ENCODE peak calls at places on chromosome 1, in six cellular contexts. One of them, this sample, is unnamed.

GRCh38 chr1:148362141-148362929 is 120.8 kb downstream of the PPIAL4G start:
- DNase-seq in GM12864: no peak
- DNase-seq in CD8-positive, alpha-beta memory T cell: no peak
- DNase-seq in choroid plexus epithelial cell: peak; percentile 39
- DNase-seq in mesendoderm: peak; percentile 92
- DNase-seq in HFF-Myc: no peak
- DNase-seq in this sample: peak; percentile 77

GRCh38 chr1:12542596-12543592 is 75.1 kb downstream of the DHRS3 start:
- DNase-seq in choroid plexus epithelial cell: no peak
- DNase-seq in mesendoderm: no peak
- DNase-seq in GM12864: no peak
- DNase-seq in HFF-Myc: no peak
- DNase-seq in CD8-positive, alpha-beta memory T cell: no peak
- DNase-seq in this sample: no peak

GRCh38 chr1:25844485-25845337 is 14.5 kb downstream of the AUNIP start:
- DNase-seq in choroid plexus epithelial cell: no peak
- DNase-seq in mesendoderm: no peak
- DNase-seq in CD8-positive, alpha-beta memory T cell: no peak
- DNase-seq in HFF-Myc: no peak
- DNase-seq in GM12864: no peak
- DNase-seq in this sample: no peak

GRCh38 chr1:157969693-157970485 is 23.6 kb upstream of the KIRREL1 start:
- DNase-seq in choroid plexus epithelial cell: peak; percentile 90
- DNase-seq in mesendoderm: peak; percentile 76
- DNase-seq in CD8-positive, alpha-beta memory T cell: no peak
- DNase-seq in GM12864: no peak
- DNase-seq in HFF-Myc: peak; percentile 90
- DNase-seq in this sample: no peak

GRCh38 chr1:210248341-210248740 is 15.7 kb downstream of the SERTAD4 start:
- DNase-seq in GM12864: no peak
- DNase-seq in mesendoderm: no peak
- DNase-seq in HFF-Myc: no peak
- DNase-seq in CD8-positive, alpha-beta memory T cell: no peak
- DNase-seq in choroid plexus epithelial cell: no peak
- DNase-seq in this sample: no peak

GRCh38 chr1:158819461-158820443 is 11.4 kb upstream of the MNDA start:
- DNase-seq in mesendoderm: no peak
- DNase-seq in HFF-Myc: no peak
- DNase-seq in CD8-positive, alpha-beta memory T cell: no peak
- DNase-seq in GM12864: no peak
- DNase-seq in choroid plexus epithelial cell: peak; percentile 61
- DNase-seq in this sample: no peak

GRCh38 chr1:234361102-234361603 is 12.1 kb upstream of the COA6 start:
- DNase-seq in GM12864: no peak
- DNase-seq in mesendoderm: no peak
- DNase-seq in CD8-positive, alpha-beta memory T cell: no peak
- DNase-seq in HFF-Myc: no peak
- DNase-seq in choroid plexus epithelial cell: no peak
- DNase-seq in this sample: no peak

GRCh38 chr1:77978293-77978968 is 441 bp downstream of the FUBP1 start:
- DNase-seq in CD8-positive, alpha-beta memory T cell: peak; percentile 59
- DNase-seq in choroid plexus epithelial cell: peak; percentile 97
- DNase-seq in HFF-Myc: peak; percentile 78
- DNase-seq in mesendoderm: peak; percentile 95
- DNase-seq in GM12864: peak; percentile 98
- DNase-seq in this sample: peak; percentile 86

GRCh38 chr1:243473281-243474210 is 217.7 kb downstream of the SDCCAG8 start:
- DNase-seq in choroid plexus epithelial cell: peak; percentile 60
- DNase-seq in GM12864: no peak
- DNase-seq in CD8-positive, alpha-beta memory T cell: no peak
- DNase-seq in mesendoderm: no peak
- DNase-seq in HFF-Myc: no peak
- DNase-seq in this sample: no peak

GRCh38 chr1:29785554-29785953 is 549.2 kb downstream of the PTPRU start:
- DNase-seq in HFF-Myc: no peak
- DNase-seq in GM12864: no peak
- DNase-seq in mesendoderm: no peak
- DNase-seq in choroid plexus epithelial cell: no peak
- DNase-seq in CD8-positive, alpha-beta memory T cell: no peak
- DNase-seq in this sample: no peak

GRCh38 chr1:245277276-245277675 is 122.5 kb downstream of the KIF26B start:
- DNase-seq in GM12864: no peak
- DNase-seq in mesendoderm: peak; percentile 53
- DNase-seq in CD8-positive, alpha-beta memory T cell: no peak
- DNase-seq in choroid plexus epithelial cell: no peak
- DNase-seq in HFF-Myc: no peak
- DNase-seq in this sample: no peak

GRCh38 chr1:24849653-24850295 is 80.3 kb downstream of the RUNX3 start:
- DNase-seq in mesendoderm: peak; percentile 69
- DNase-seq in choroid plexus epithelial cell: peak; percentile 53
- DNase-seq in HFF-Myc: no peak
- DNase-seq in CD8-positive, alpha-beta memory T cell: no peak
- DNase-seq in GM12864: no peak
- DNase-seq in this sample: peak; percentile 68

GRCh38 chr1:94025383-94026340 is 95.3 kb downstream of the ABCA4 start:
- DNase-seq in mesendoderm: peak; percentile 67
- DNase-seq in HFF-Myc: no peak
- DNase-seq in CD8-positive, alpha-beta memory T cell: no peak
- DNase-seq in choroid plexus epithelial cell: peak; percentile 90
- DNase-seq in GM12864: no peak
- DNase-seq in this sample: no peak

GRCh38 chr1:165712764-165713163 is 14.4 kb upstream of the ALDH9A1 start:
- DNase-seq in CD8-positive, alpha-beta memory T cell: no peak
- DNase-seq in HFF-Myc: no peak
- DNase-seq in mesendoderm: no peak
- DNase-seq in GM12864: no peak
- DNase-seq in choroid plexus epithelial cell: no peak
- DNase-seq in this sample: no peak

GRCh38 chr1:7526867-7527732 is 244.0 kb upstream of the VAMP3 start:
- DNase-seq in choroid plexus epithelial cell: peak; percentile 21
- DNase-seq in GM12864: no peak
- DNase-seq in CD8-positive, alpha-beta memory T cell: no peak
- DNase-seq in mesendoderm: no peak
- DNase-seq in HFF-Myc: no peak
- DNase-seq in this sample: no peak

GRCh38 chr1:172964864-172965263 is 85.9 kb downstream of the TNFSF18 start:
- DNase-seq in GM12864: no peak
- DNase-seq in choroid plexus epithelial cell: no peak
- DNase-seq in mesendoderm: no peak
- DNase-seq in CD8-positive, alpha-beta memory T cell: no peak
- DNase-seq in HFF-Myc: peak; percentile 45
- DNase-seq in this sample: no peak

GRCh38 chr1:22056921-22057320 is 4.4 kb downstream of the CDC42 start:
- DNase-seq in HFF-Myc: no peak
- DNase-seq in CD8-positive, alpha-beta memory T cell: no peak
- DNase-seq in mesendoderm: no peak
- DNase-seq in GM12864: no peak
- DNase-seq in choroid plexus epithelial cell: no peak
- DNase-seq in this sample: no peak
- H3K4me3 ChIP-seq in HFF-Myc: no peak overlapping the region
- H3K4me3 ChIP-seq in CD8-positive, alpha-beta memory T cell: no peak overlapping the region
- H3K4me3 ChIP-seq in mesendoderm: no peak overlapping the region
- H3K4me3 ChIP-seq in GM12864: no peak overlapping the region
- H3K4me3 ChIP-seq in choroid plexus epithelial cell: no peak overlapping the region
- H3K4me3 ChIP-seq in this sample: no peak overlapping the region

DNA sequence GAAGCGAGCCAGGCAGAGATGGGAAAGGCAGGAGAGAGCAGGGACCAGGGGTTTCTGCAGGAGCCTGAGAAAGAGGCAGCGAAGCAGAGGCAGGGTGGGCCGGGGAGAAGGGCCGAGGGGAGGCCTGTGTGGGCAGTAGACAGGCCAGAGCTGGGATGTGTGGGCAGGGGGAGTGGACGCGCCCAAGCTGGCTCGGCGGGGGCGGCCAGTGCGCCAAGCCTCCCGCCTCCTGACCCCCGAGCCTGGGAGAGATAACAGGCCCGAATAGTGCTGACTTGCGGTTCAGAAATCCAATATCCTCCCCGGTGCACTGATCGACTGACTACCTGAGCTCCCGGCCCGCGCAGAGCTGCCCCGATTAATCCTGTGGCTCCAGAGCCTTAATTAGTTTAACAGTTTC is 41.9 kb downstream of the AHDC1 start:
- DNase-seq in mesendoderm: no peak
- DNase-seq in choroid plexus epithelial cell: no peak
- DNase-seq in CD8-positive, alpha-beta memory T cell: no peak
- DNase-seq in HFF-Myc: no peak
- DNase-seq in GM12864: no peak
- DNase-seq in this sample: no peak
- H3K4me3 ChIP-seq in mesendoderm: no peak overlapping the region
- H3K4me3 ChIP-seq in choroid plexus epithelial cell: no peak overlapping the region
- H3K4me3 ChIP-seq in CD8-positive, alpha-beta memory T cell: no peak overlapping the region
- H3K4me3 ChIP-seq in HFF-Myc: no peak overlapping the region
- H3K4me3 ChIP-seq in GM12864: no peak overlapping the region
- H3K4me3 ChIP-seq in this sample: no peak overlapping the region

GRCh38 chr1:203797216-203797615 is 1.8 kb downstream of the ZBED6 start:
- DNase-seq in choroid plexus epithelial cell: no peak
- DNase-seq in HFF-Myc: no peak
- DNase-seq in GM12864: no peak
- DNase-seq in CD8-positive, alpha-beta memory T cell: no peak
- DNase-seq in mesendoderm: no peak
- DNase-seq in this sample: no peak
- H3K4me3 ChIP-seq in choroid plexus epithelial cell: peak overlapping the region; percentile 86
- H3K4me3 ChIP-seq in HFF-Myc: peak overlapping the region; percentile 59
- H3K4me3 ChIP-seq in GM12864: peak overlapping the region; percentile 90
- H3K4me3 ChIP-seq in CD8-positive, alpha-beta memory T cell: peak overlapping the region; percentile 85
- H3K4me3 ChIP-seq in mesendoderm: no peak overlapping the region
- H3K4me3 ChIP-seq in this sample: peak overlapping the region; percentile 77

GRCh38 chr1:32411261-32411660 is 17.0 kb upstream of the BSDC1 start:
- DNase-seq in mesendoderm: no peak
- DNase-seq in choroid plexus epithelial cell: no peak
- DNase-seq in GM12864: no peak
- DNase-seq in CD8-positive, alpha-beta memory T cell: no peak
- DNase-seq in HFF-Myc: no peak
- DNase-seq in this sample: no peak

GRCh38 chr1:32413507-32414185 is 19.4 kb upstream of the BSDC1 start:
- DNase-seq in HFF-Myc: peak; percentile 67
- DNase-seq in CD8-positive, alpha-beta memory T cell: peak; percentile 63
- DNase-seq in mesendoderm: peak; percentile 81
- DNase-seq in choroid plexus epithelial cell: peak; percentile 55
- DNase-seq in GM12864: peak; percentile 65
- DNase-seq in this sample: peak; percentile 54

GRCh38 chr1:32414186-32414886 is 20.1 kb upstream of the BSDC1 start:
- DNase-seq in mesendoderm: no peak
- DNase-seq in HFF-Myc: no peak
- DNase-seq in GM12864: no peak
- DNase-seq in choroid plexus epithelial cell: no peak
- DNase-seq in CD8-positive, alpha-beta memory T cell: no peak
- DNase-seq in this sample: no peak
- H3K4me3 ChIP-seq in mesendoderm: no peak overlapping the region
- H3K4me3 ChIP-seq in HFF-Myc: no peak overlapping the region
- H3K4me3 ChIP-seq in GM12864: no peak overlapping the region
- H3K4me3 ChIP-seq in choroid plexus epithelial cell: no peak overlapping the region
- H3K4me3 ChIP-seq in CD8-positive, alpha-beta memory T cell: no peak overlapping the region
- H3K4me3 ChIP-seq in this sample: no peak overlapping the region

GRCh38 chr1:6471086-6471841 is 5.3 kb upstream of the TNFRSF25 start:
- DNase-seq in choroid plexus epithelial cell: no peak
- DNase-seq in GM12864: no peak
- DNase-seq in CD8-positive, alpha-beta memory T cell: no peak
- DNase-seq in HFF-Myc: no peak
- DNase-seq in mesendoderm: no peak
- DNase-seq in this sample: peak; percentile 89
- H3K4me3 ChIP-seq in choroid plexus epithelial cell: no peak overlapping the region
- H3K4me3 ChIP-seq in GM12864: no peak overlapping the region
- H3K4me3 ChIP-seq in CD8-positive, alpha-beta memory T cell: no peak overlapping the region
- H3K4me3 ChIP-seq in HFF-Myc: no peak overlapping the region
- H3K4me3 ChIP-seq in mesendoderm: no peak overlapping the region
- H3K4me3 ChIP-seq in this sample: no peak overlapping the region

DNA sequence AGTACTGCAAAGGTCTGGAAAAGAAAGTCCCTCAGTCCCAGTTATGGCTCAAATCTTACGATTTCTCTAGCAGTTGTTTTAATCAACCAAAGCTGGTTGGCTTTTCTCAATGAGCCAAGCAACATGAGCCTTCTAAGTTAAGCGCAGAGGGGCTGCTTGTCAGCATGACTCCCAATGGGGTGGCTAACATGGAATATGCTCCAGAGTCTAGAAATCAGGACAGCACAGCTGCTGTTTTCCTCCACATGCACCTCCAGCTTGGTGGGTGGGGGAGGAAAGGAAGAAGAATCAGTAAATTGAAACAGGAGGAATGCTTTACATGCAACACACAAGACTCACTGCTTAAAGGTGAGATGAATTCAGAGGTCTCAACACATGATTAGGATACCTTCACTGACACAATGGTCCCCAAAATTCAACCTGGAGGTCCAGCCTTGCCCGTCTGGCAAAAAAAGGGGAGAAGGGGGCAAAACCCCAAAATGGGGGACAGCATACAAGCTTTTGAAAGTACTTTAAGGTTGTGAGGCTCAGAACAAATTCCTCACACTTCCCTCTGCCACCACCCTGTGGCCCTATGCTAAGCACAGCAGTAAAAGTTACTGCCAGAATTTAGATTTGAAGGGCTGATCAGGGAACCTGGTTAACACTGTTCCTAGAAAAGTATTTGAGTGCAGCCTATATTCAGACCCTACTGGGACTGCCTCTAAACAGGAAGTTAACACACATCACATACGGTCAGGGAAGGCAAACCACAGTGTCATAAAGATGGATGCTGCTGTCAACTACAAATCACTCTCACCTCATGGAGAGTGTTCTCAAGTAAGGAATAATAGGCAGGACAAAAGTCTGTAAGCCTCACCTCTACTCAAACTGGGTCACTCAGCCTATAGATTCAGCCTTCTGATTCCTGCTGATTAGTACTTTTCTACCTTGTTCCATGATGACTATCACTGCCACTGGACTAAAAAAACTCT is 2.6 kb downstream of the GATAD2B start:
- DNase-seq in choroid plexus epithelial cell: peak; percentile 51
- DNase-seq in mesendoderm: peak; percentile 38
- DNase-seq in GM12864: no peak
- DNase-seq in CD8-positive, alpha-beta memory T cell: no peak
- DNase-seq in HFF-Myc: peak; percentile 65
- DNase-seq in this sample: no peak
- H3K4me3 ChIP-seq in choroid plexus epithelial cell: no peak overlapping the region
- H3K4me3 ChIP-seq in mesendoderm: no peak overlapping the region
- H3K4me3 ChIP-seq in GM12864: peak overlapping the region; percentile 70
- H3K4me3 ChIP-seq in CD8-positive, alpha-beta memory T cell: peak overlapping the region; percentile 86
- H3K4me3 ChIP-seq in HFF-Myc: peak overlapping the region; percentile 89
- H3K4me3 ChIP-seq in this sample: no peak overlapping the region

This sample was measured in Peyer's patch.